ENCODE peak calls at places on chromosomes 7 and 10, in nine cellular contexts. One of them, this sample, is unnamed.

GRCh38 chr10:23013581-23014335 is 81.6 kb upstream of the MSRB2 start:
- DNase-seq in RCC 7860: no peak
- DNase-seq in choroid plexus epithelial cell: no peak
- DNase-seq in anterior cingulate cortex: no peak
- DNase-seq in HEK293T: no peak
- DNase-seq in hippocampal formation: no peak
- DNase-seq in stimulated activated CD4-positive, alpha-beta T cell treated with anti-CD3 and anti-CD28 coated beads, Interleukin-1b, Interleukin-23, amount 100 ng/mL, for 24 hours: no peak
- DNase-seq in A549: no peak
- DNase-seq in ELR: no peak
- DNase-seq in this sample: no peak

GRCh38 chr7:92669616-92670153 is 79.5 kb upstream of the FAM133B start:
- DNase-seq in RCC 7860: no peak
- DNase-seq in choroid plexus epithelial cell: peak
- DNase-seq in anterior cingulate cortex: no peak
- DNase-seq in HEK293T: no peak
- DNase-seq in hippocampal formation: no peak
- DNase-seq in stimulated activated CD4-positive, alpha-beta T cell treated with anti-CD3 and anti-CD28 coated beads, Interleukin-1b, Interleukin-23, amount 100 ng/mL, for 24 hours: no peak
- DNase-seq in A549: no peak
- DNase-seq in ELR: peak
- DNase-seq in this sample: no peak

GRCh38 chr10:69172241-69172998 is 7.6 kb upstream of the SUPV3L1 start:
- DNase-seq in RCC 7860: no peak
- DNase-seq in choroid plexus epithelial cell: no peak
- DNase-seq in anterior cingulate cortex: no peak
- DNase-seq in HEK293T: no peak
- DNase-seq in hippocampal formation: no peak
- DNase-seq in stimulated activated CD4-positive, alpha-beta T cell treated with anti-CD3 and anti-CD28 coated beads, Interleukin-1b, Interleukin-23, amount 100 ng/mL, for 24 hours: no peak
- DNase-seq in A549: no peak
- DNase-seq in ELR: peak
- DNase-seq in this sample: no peak

GRCh38 chr10:124155781-124156401 is 62.5 kb upstream of the CHST15 start:
- DNase-seq in RCC 7860: peak
- DNase-seq in choroid plexus epithelial cell: peak
- DNase-seq in anterior cingulate cortex: no peak
- DNase-seq in HEK293T: no peak
- DNase-seq in hippocampal formation: no peak
- DNase-seq in stimulated activated CD4-positive, alpha-beta T cell treated with anti-CD3 and anti-CD28 coated beads, Interleukin-1b, Interleukin-23, amount 100 ng/mL, for 24 hours: no peak
- DNase-seq in A549: no peak
- DNase-seq in ELR: peak
- DNase-seq in this sample: no peak

GRCh38 chr10:18666810-18667209 is 7.6 kb downstream of the ARL5B start:
- DNase-seq in RCC 7860: peak
- DNase-seq in choroid plexus epithelial cell: peak
- DNase-seq in anterior cingulate cortex: no peak
- DNase-seq in HEK293T: no peak
- DNase-seq in hippocampal formation: no peak
- DNase-seq in stimulated activated CD4-positive, alpha-beta T cell treated with anti-CD3 and anti-CD28 coated beads, Interleukin-1b, Interleukin-23, amount 100 ng/mL, for 24 hours: no peak
- DNase-seq in A549: no peak
- DNase-seq in ELR: peak
- DNase-seq in this sample: no peak

GRCh38 chr10:130795819-130796218 is 515.7 kb downstream of the TCERG1L start:
- DNase-seq in RCC 7860: no peak
- DNase-seq in choroid plexus epithelial cell: no peak
- DNase-seq in anterior cingulate cortex: no peak
- DNase-seq in HEK293T: no peak
- DNase-seq in hippocampal formation: no peak
- DNase-seq in stimulated activated CD4-positive, alpha-beta T cell treated with anti-CD3 and anti-CD28 coated beads, Interleukin-1b, Interleukin-23, amount 100 ng/mL, for 24 hours: no peak
- DNase-seq in A549: no peak
- DNase-seq in ELR: no peak
- DNase-seq in this sample: no peak

GRCh38 chr7:43954524-43955228 is 28.4 kb downstream of the UBE2D4 start:
- DNase-seq in RCC 7860: peak
- DNase-seq in choroid plexus epithelial cell: peak
- DNase-seq in anterior cingulate cortex: peak
- DNase-seq in HEK293T: peak
- DNase-seq in hippocampal formation: peak
- DNase-seq in stimulated activated CD4-positive, alpha-beta T cell treated with anti-CD3 and anti-CD28 coated beads, Interleukin-1b, Interleukin-23, amount 100 ng/mL, for 24 hours: no peak
- DNase-seq in A549: peak
- DNase-seq in ELR: peak
- DNase-seq in this sample: peak

GRCh38 chr10:70331486-70332268 is 47.9 kb upstream of the NPFFR1 start:
- DNase-seq in RCC 7860: peak
- DNase-seq in choroid plexus epithelial cell: peak
- DNase-seq in anterior cingulate cortex: no peak
- DNase-seq in HEK293T: peak
- DNase-seq in hippocampal formation: peak
- DNase-seq in stimulated activated CD4-positive, alpha-beta T cell treated with anti-CD3 and anti-CD28 coated beads, Interleukin-1b, Interleukin-23, amount 100 ng/mL, for 24 hours: no peak
- DNase-seq in A549: peak
- DNase-seq in ELR: peak
- DNase-seq in this sample: no peak

GRCh38 chr7:4683043-4683883 is 1.2 kb downstream of the FOXK1 start:
- DNase-seq in RCC 7860: no peak
- DNase-seq in choroid plexus epithelial cell: no peak
- DNase-seq in anterior cingulate cortex: no peak
- DNase-seq in HEK293T: no peak
- DNase-seq in hippocampal formation: no peak
- DNase-seq in stimulated activated CD4-positive, alpha-beta T cell treated with anti-CD3 and anti-CD28 coated beads, Interleukin-1b, Interleukin-23, amount 100 ng/mL, for 24 hours: no peak
- DNase-seq in A549: no peak
- DNase-seq in ELR: peak
- DNase-seq in this sample: no peak

GRCh38 chr10:124992462-124993344 is 50.8 kb downstream of the ZRANB1 start:
- DNase-seq in RCC 7860: peak
- DNase-seq in choroid plexus epithelial cell: peak
- DNase-seq in anterior cingulate cortex: peak
- DNase-seq in HEK293T: peak
- DNase-seq in hippocampal formation: peak
- DNase-seq in stimulated activated CD4-positive, alpha-beta T cell treated with anti-CD3 and anti-CD28 coated beads, Interleukin-1b, Interleukin-23, amount 100 ng/mL, for 24 hours: no peak
- DNase-seq in A549: no peak
- DNase-seq in ELR: peak
- DNase-seq in this sample: peak

GRCh38 chr7:16106869-16107268 is 314.5 kb downstream of the CRPPA start:
- DNase-seq in RCC 7860: no peak
- DNase-seq in choroid plexus epithelial cell: no peak
- DNase-seq in anterior cingulate cortex: no peak
- DNase-seq in HEK293T: no peak
- DNase-seq in hippocampal formation: no peak
- DNase-seq in stimulated activated CD4-positive, alpha-beta T cell treated with anti-CD3 and anti-CD28 coated beads, Interleukin-1b, Interleukin-23, amount 100 ng/mL, for 24 hours: no peak
- DNase-seq in A549: no peak
- DNase-seq in ELR: no peak
- DNase-seq in this sample: no peak

GRCh38 chr10:132517951-132518521 is 19.6 kb upstream of the INPP5A start:
- DNase-seq in RCC 7860: no peak
- DNase-seq in choroid plexus epithelial cell: no peak
- DNase-seq in anterior cingulate cortex: no peak
- DNase-seq in HEK293T: no peak
- DNase-seq in hippocampal formation: no peak
- DNase-seq in stimulated activated CD4-positive, alpha-beta T cell treated with anti-CD3 and anti-CD28 coated beads, Interleukin-1b, Interleukin-23, amount 100 ng/mL, for 24 hours: no peak
- DNase-seq in A549: no peak
- DNase-seq in ELR: no peak
- DNase-seq in this sample: no peak

This sample was measured in nucleus accumbens.